ENCODE peak calls at places on chromosomes 11 and 22, in ten cellular contexts. One of them, this sample, is unnamed.

GRCh38 chr11:9076661-9077060 is 14.7 kb downstream of the SCUBE2 start:
- DNase-seq in iris pigment epithelial cell: no peak
- DNase-seq in NCI-H345: no peak
- DNase-seq in DMS153: no peak
- DNase-seq in occipital lobe: no peak
- DNase-seq in stimulated activated CD4-positive, alpha-beta T cell treated with anti-CD3 and anti-CD28 coated beads, Interleukin-4, amount 100 ng/mL, for 1 hour: no peak
- DNase-seq in spleen: no peak
- DNase-seq in NCI-H460: no peak
- DNase-seq in CD4-positive, alpha-beta memory T cell: no peak
- DNase-seq in head of caudate nucleus: no peak
- DNase-seq in this sample: no peak

GRCh38 chr11:38226684-38227083 is 1628.6 kb upstream of the RAG2 start:
- DNase-seq in occipital lobe: no peak
- DNase-seq in NCI-H460: no peak
- DNase-seq in iris pigment epithelial cell: no peak
- DNase-seq in CD4-positive, alpha-beta memory T cell: no peak
- DNase-seq in stimulated activated CD4-positive, alpha-beta T cell treated with anti-CD3 and anti-CD28 coated beads, Interleukin-4, amount 100 ng/mL, for 1 hour: no peak
- DNase-seq in DMS153: no peak
- DNase-seq in NCI-H345: no peak
- DNase-seq in spleen: no peak
- DNase-seq in head of caudate nucleus: no peak
- DNase-seq in this sample: no peak

GRCh38 chr11:36684840-36685800 is 87.1 kb upstream of the RAG2 start:
- DNase-seq in spleen: no peak
- DNase-seq in NCI-H345: no peak
- DNase-seq in iris pigment epithelial cell: no peak
- DNase-seq in NCI-H460: no peak
- DNase-seq in head of caudate nucleus: no peak
- DNase-seq in DMS153: no peak
- DNase-seq in occipital lobe: no peak
- DNase-seq in stimulated activated CD4-positive, alpha-beta T cell treated with anti-CD3 and anti-CD28 coated beads, Interleukin-4, amount 100 ng/mL, for 1 hour: peak
- DNase-seq in CD4-positive, alpha-beta memory T cell: peak
- DNase-seq in this sample: no peak

GRCh38 chr11:120517390-120518315 is 6.1 kb downstream of the GRIK4 start:
- DNase-seq in NCI-H345: peak
- DNase-seq in stimulated activated CD4-positive, alpha-beta T cell treated with anti-CD3 and anti-CD28 coated beads, Interleukin-4, amount 100 ng/mL, for 1 hour: no peak
- DNase-seq in head of caudate nucleus: no peak
- DNase-seq in NCI-H460: peak
- DNase-seq in iris pigment epithelial cell: no peak
- DNase-seq in spleen: peak
- DNase-seq in CD4-positive, alpha-beta memory T cell: no peak
- DNase-seq in occipital lobe: no peak
- DNase-seq in DMS153: no peak
- DNase-seq in this sample: peak

GRCh38 chr11:112345708-112346107 is 85.0 kb upstream of the PLET1 start:
- DNase-seq in spleen: no peak
- DNase-seq in occipital lobe: no peak
- DNase-seq in NCI-H345: no peak
- DNase-seq in NCI-H460: no peak
- DNase-seq in CD4-positive, alpha-beta memory T cell: no peak
- DNase-seq in head of caudate nucleus: no peak
- DNase-seq in stimulated activated CD4-positive, alpha-beta T cell treated with anti-CD3 and anti-CD28 coated beads, Interleukin-4, amount 100 ng/mL, for 1 hour: no peak
- DNase-seq in DMS153: no peak
- DNase-seq in iris pigment epithelial cell: no peak
- DNase-seq in this sample: no peak

GRCh38 chr11:75279273-75279672 is 38.7 kb downstream of the TPBGL start:
- DNase-seq in occipital lobe: no peak
- DNase-seq in head of caudate nucleus: no peak
- DNase-seq in NCI-H460: no peak
- DNase-seq in CD4-positive, alpha-beta memory T cell: no peak
- DNase-seq in iris pigment epithelial cell: peak
- DNase-seq in stimulated activated CD4-positive, alpha-beta T cell treated with anti-CD3 and anti-CD28 coated beads, Interleukin-4, amount 100 ng/mL, for 1 hour: no peak
- DNase-seq in spleen: peak
- DNase-seq in DMS153: no peak
- DNase-seq in NCI-H345: no peak
- DNase-seq in this sample: peak

GRCh38 chr11:30172872-30173271 is 57.9 kb upstream of the FSHB start:
- DNase-seq in CD4-positive, alpha-beta memory T cell: no peak
- DNase-seq in head of caudate nucleus: no peak
- DNase-seq in spleen: no peak
- DNase-seq in iris pigment epithelial cell: peak
- DNase-seq in NCI-H345: no peak
- DNase-seq in occipital lobe: no peak
- DNase-seq in DMS153: no peak
- DNase-seq in stimulated activated CD4-positive, alpha-beta T cell treated with anti-CD3 and anti-CD28 coated beads, Interleukin-4, amount 100 ng/mL, for 1 hour: no peak
- DNase-seq in NCI-H460: no peak
- DNase-seq in this sample: no peak

GRCh38 chr11:94787798-94788197 is 19.6 kb downstream of the AMOTL1 start:
- DNase-seq in stimulated activated CD4-positive, alpha-beta T cell treated with anti-CD3 and anti-CD28 coated beads, Interleukin-4, amount 100 ng/mL, for 1 hour: no peak
- DNase-seq in occipital lobe: no peak
- DNase-seq in DMS153: no peak
- DNase-seq in spleen: no peak
- DNase-seq in head of caudate nucleus: no peak
- DNase-seq in CD4-positive, alpha-beta memory T cell: no peak
- DNase-seq in NCI-H460: no peak
- DNase-seq in NCI-H345: peak
- DNase-seq in iris pigment epithelial cell: peak
- DNase-seq in this sample: no peak

GRCh38 chr11:44421090-44421675 is 111.2 kb upstream of the ALX4 start:
- DNase-seq in stimulated activated CD4-positive, alpha-beta T cell treated with anti-CD3 and anti-CD28 coated beads, Interleukin-4, amount 100 ng/mL, for 1 hour: no peak
- DNase-seq in head of caudate nucleus: no peak
- DNase-seq in NCI-H460: no peak
- DNase-seq in iris pigment epithelial cell: no peak
- DNase-seq in NCI-H345: no peak
- DNase-seq in spleen: no peak
- DNase-seq in CD4-positive, alpha-beta memory T cell: no peak
- DNase-seq in DMS153: no peak
- DNase-seq in occipital lobe: no peak
- DNase-seq in this sample: no peak

GRCh38 chr22:42462016-42462415 is 29.8 kb upstream of the NFAM1 start:
- DNase-seq in NCI-H460: no peak
- DNase-seq in DMS153: peak
- DNase-seq in CD4-positive, alpha-beta memory T cell: no peak
- DNase-seq in occipital lobe: no peak
- DNase-seq in iris pigment epithelial cell: no peak
- DNase-seq in NCI-H345: peak
- DNase-seq in spleen: no peak
- DNase-seq in head of caudate nucleus: no peak
- DNase-seq in stimulated activated CD4-positive, alpha-beta T cell treated with anti-CD3 and anti-CD28 coated beads, Interleukin-4, amount 100 ng/mL, for 1 hour: no peak
- DNase-seq in this sample: peak

This sample was measured in kidney.